ENCODE peak calls at places on chromosome X, in ten cellular contexts. T is suprapubic skin, N is breast epithelium, J is Peyer's patch, F is esophagus muscularis mucosa, Y is A549, Q is right lobe of liver, A is spleen, M is tibial nerve, Z is gastrocnemius medialis. X is an unnamed sample.

GRCh38 chrX:55488268-55488558 is 1.4 kb downstream of the USP51 start:
- DNase-seq in Y (no peak), A (no peak), Q (no peak), Z (no peak), M (no peak), T (no peak), F (no peak), J (no peak), N (no peak), X (no peak)

GRCh38 chrX:9610774-9611392 is 146.0 kb downstream of the TBL1X start:
- DNase-seq in T (no peak), Y (no peak), Z (no peak), M (no peak), Q (no peak), J (no peak), N (no peak), F (no peak), A (no peak), X (no peak)

GRCh38 chrX:117969337-117969736 is 147.3 kb downstream of the KLHL13 start:
- DNase-seq in F (no peak), Y (no peak), Q (no peak), J (no peak), Z (no peak), A (no peak), T (no peak), N (no peak), M (no peak), X (no peak)

GRCh38 chrX:15854080-15854655 is 445 bp downstream of the AP1S2 start:
- DNase-seq in J (peak; percentile 81), Q (peak; percentile 73), F (no peak), N (peak; percentile 24), Y (peak; percentile 22), Z (peak; percentile 51), A (peak; percentile 94), T (peak; percentile 78), M (peak; percentile 14), X (peak; percentile 68)

GRCh38 chrX:44904542-44905115 is 31.6 kb downstream of the KDM6A start:
- DNase-seq in Z (no peak), Q (no peak), T (no peak), F (no peak), N (no peak), M (no peak), J (no peak), Y (no peak), A (no peak), X (no peak)

GRCh38 chrX:115690554-115691216 is 129.7 kb downstream of the PLS3 start:
- DNase-seq in Z (peak; percentile 10), J (peak; percentile 67), A (no peak), F (no peak), Q (no peak), T (no peak), M (peak; percentile 15), Y (peak; percentile 49), N (peak; percentile 24), X (peak; percentile 20)

GRCh38 chrX:118216086-118216485 is 99.5 kb upstream of the KLHL13 start:
- DNase-seq in T (no peak), J (no peak), N (no peak), M (no peak), Q (no peak), A (no peak), F (no peak), Z (no peak), Y (no peak), X (no peak)

GRCh38 chrX:1453390-1453783 is 678 bp upstream of the ASMTL start:
- DNase-seq in F (no peak), Z (no peak), N (no peak), A (peak; percentile 97), J (no peak), Q (no peak), Y (peak; percentile 60), T (peak; percentile 94), M (no peak), X (no peak)

GRCh38 chrX:132025085-132025484 is 2.0 kb downstream of the STK26 start:
- DNase-seq in Q (no peak), Y (no peak), J (no peak), Z (no peak), F (no peak), A (no peak), N (no peak), T (no peak), M (no peak), X (no peak)

GRCh38 chrX:113001836-113002235 is 161.2 kb upstream of the AMOT start:
- DNase-seq in Y (no peak), F (no peak), Q (no peak), J (no peak), T (no peak), Z (no peak), N (no peak), A (no peak), M (no peak), X (no peak)

GRCh38 chrX:153539171-153539978 is 21.9 kb downstream of the ATP2B3 start:
- DNase-seq in A (peak; percentile 91), M (peak; percentile 14), T (no peak), J (peak; percentile 77), F (no peak), Y (peak; percentile 50), Q (peak; percentile 78), Z (peak; percentile 56), N (no peak), X (peak; percentile 48)

DNA sequence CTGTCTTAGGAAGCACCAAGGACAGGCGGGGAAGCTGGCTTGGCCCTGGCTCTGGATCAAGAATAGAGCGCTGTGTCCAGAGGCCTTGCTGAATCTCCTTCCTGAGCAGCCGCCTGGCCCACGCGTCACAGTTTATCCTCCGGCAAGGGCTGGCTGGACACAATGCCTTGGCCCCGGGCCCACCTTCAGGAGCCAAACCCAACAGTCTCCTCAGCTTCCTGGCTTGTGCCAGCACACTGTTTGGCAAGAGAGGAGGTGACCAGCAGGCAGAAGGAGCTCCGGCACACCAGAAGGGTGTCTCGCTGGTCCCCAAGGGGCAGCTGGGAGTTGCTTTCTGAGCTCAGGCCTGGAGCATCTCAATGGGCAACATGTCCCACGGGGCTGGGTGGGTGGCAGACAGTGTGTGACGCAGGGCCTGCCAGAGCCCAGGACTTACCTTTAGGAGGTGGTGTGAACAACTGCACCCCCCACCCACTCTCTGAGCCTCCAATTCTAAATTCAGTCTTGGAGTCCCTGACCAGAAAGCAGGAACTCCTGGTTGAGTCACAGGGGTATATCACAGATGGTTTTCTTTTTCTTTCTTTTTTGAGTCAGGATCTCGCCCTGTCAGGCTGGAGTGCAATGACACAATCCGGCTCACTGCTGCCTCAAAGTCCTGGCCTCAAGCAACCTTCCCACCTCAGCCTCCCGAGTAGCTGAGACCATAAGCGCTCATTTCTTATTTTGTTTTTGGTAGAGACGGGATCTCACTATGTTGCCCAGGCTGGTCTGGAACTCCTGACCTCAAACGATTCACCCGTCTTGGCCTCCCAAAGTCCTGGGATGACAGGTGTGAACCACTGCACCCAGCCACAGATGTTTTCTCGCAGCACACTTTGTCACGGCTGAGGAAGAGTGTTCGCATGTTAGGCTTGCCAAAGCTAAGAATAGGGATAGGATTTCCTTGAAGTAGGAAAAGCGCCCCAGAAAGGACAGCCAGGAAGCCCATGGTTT is 361.2 kb downstream of the BCOR start:
- DNase-seq in Z (peak; percentile 85), N (peak; percentile 87), A (peak; percentile 83), J (peak; percentile 62), F (peak; percentile 93), Q (peak; percentile 80), M (peak; percentile 59), Y (peak; percentile 33), T (peak; percentile 80), X (peak; percentile 84)
- TF ChIP-seq POLR2A in Z (no peak), N (no peak), A (no peak), J (no peak), F (no peak), Q (no peak), M (no peak), Y (no peak), T (no peak), X (no peak)

DNA sequence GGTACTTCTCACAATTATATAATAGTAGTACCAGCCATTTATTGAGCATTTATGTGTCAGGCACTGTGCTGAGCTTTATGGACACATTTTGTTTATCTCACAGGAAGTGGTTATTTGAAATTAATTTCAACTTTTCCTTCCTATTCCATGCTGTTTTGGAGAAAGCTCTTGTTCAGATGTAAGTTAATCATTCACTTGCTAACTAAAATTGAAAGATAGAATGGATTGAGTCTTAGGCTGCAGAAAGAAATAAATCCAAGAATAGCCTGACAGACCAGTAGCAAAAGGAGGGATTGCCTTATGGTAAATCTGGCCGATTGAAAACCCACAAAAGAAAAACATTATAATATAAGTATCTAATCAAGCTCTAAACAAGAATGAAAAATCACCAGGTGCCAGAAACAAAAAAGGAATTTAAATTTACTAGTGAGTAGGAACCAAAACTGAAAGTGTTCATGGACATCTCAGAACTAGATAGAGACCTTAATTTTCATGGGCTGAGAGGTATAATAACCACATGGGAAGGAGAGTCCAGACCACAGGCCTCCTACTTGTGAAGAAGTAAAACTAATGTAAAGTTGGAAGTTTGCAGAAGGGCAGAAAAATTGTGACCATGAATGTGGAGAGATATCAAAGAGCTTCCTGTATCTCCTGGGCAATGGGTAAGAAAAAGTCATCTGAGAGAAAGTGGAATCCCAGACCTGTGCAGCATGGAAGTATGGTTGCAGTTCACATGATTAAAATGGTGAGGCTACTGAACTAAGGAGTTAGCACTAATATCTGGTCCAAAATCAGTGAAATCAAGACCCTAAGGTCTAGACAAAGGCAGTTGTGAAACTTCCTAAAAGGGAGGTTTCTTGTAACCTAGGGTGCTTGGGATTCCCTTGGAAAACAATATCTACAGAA is 38.0 kb downstream of the RADX start:
- DNase-seq in T (no peak), Q (no peak), J (no peak), M (no peak), N (no peak), F (no peak), Y (no peak), A (no peak), Z (no peak), X (no peak)
- H3K27ac ChIP-seq in T (no peak overlapping the region), Q (no peak overlapping the region), J (no peak overlapping the region), M (no peak overlapping the region), N (no peak overlapping the region), F (no peak overlapping the region), Y (no peak overlapping the region), A (no peak overlapping the region), Z (no peak overlapping the region), X (no peak overlapping the region)

GRCh38 chrX:98380106-98380505 is 1496.4 kb downstream of the RPA4 start:
- DNase-seq in Q (no peak), J (no peak), Y (no peak), M (no peak), F (no peak), A (no peak), T (no peak), N (no peak), Z (no peak), X (no peak)
- H3K4me3 ChIP-seq in Q (no peak overlapping the region), J (no peak overlapping the region), Y (no peak overlapping the region), M (no peak overlapping the region), F (no peak overlapping the region), A (no peak overlapping the region), T (no peak overlapping the region), N (no peak overlapping the region), Z (no peak overlapping the region), X (no peak overlapping the region)

DNA sequence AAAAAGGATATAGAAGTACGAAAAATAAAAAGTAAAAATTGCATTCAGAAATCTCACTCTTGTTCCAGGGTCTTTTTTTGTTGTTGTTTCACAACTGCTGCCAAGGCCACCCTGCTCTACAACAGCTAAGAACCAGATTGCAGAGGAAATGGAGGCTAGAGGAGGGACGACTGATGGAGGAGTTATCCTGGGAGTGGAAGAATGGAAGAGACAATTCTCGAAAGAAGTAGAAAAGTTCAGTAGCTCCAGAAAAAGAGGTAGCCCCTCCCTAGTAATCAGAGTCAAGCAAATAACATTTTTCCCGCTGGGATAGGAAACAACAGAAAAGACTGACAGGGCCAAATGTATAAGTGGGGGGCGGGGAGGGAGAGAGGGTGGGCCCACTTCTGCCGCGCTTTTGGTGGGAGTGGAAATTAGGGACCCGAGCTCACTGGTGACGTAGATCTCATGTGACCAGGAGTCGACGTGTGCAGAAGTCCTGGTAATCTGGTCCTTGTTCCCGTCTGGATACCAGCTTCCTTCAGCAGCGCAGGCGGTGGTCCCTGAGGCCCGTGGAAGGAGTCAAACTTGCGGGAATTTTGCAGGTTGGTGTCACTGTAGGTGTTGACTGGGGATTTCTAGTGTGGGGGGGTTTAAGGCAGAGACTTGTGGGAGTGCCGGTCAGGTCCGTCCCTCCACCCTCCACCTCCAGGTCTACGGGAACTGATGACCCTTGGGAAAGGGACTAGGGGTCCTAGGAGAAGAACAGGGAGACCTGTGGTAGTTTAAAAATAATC is at the start of gene TCEAL9:
- DNase-seq in Q (peak; percentile 49), Y (peak; percentile 47), N (peak; percentile 65), F (peak; percentile 92), J (peak; percentile 64), A (no peak), T (peak; percentile 74), M (peak; percentile 20), Z (peak; percentile 38), X (peak; percentile 65)
- TF ChIP-seq POLR2A in Q (peak; percentile 63), Y (peak; percentile 71), N (peak; percentile 71), F (no peak), J (no peak), A (peak; percentile 48), T (no peak), M (peak; percentile 88), Z (peak; percentile 63), X (no peak)

X was measured in heart left ventricle.